ENCODE peak calls at places on chromosome 5, in five cellular contexts. F, A, J, P and S are unnamed samples.

GRCh38 chr5:135135530-135136201 is 101.6 kb upstream of the PITX1 start:
- DNase-seq in F (no peak), A (no peak), J (no peak), P (no peak), S (no peak)

GRCh38 chr5:57422993-57423392 is 59.6 kb downstream of the ACTBL2 start:
- DNase-seq in F (no peak), A (no peak), J (peak; percentile 74), P (no peak), S (no peak)

GRCh38 chr5:137496919-137497318 is 2.2 kb downstream of the SPOCK1 start:
- DNase-seq in F (no peak), A (no peak), J (no peak), P (no peak), S (no peak)

GRCh38 chr5:78076351-78076750 is 218.1 kb downstream of the AP3B1 start:
- DNase-seq in F (no peak), A (no peak), J (no peak), P (no peak), S (no peak)

GRCh38 chr5:149049371-149049781 is 13.5 kb downstream of the SH3TC2 start:
- DNase-seq in F (no peak), A (no peak), J (no peak), P (no peak), S (no peak)

GRCh38 chr5:130104895-130105684 is 200.8 kb downstream of the CHSY3 start:
- DNase-seq in F (no peak), A (no peak), J (no peak), P (no peak), S (no peak)

GRCh38 chr5:73443725-73444498 is 4.7 kb downstream of the FOXD1 start:
- DNase-seq in F (no peak), A (no peak), J (no peak), P (no peak), S (no peak)

GRCh38 chr5:87393331-87393730 is 19.4 kb downstream of the CCNH start:
- DNase-seq in F (no peak), A (no peak), J (no peak), P (no peak), S (no peak)

GRCh38 chr5:89524785-89525184 is 641.8 kb upstream of the MEF2C start:
- DNase-seq in F (no peak), A (no peak), J (no peak), P (no peak), S (no peak)

GRCh38 chr5:144189800-144190429 is 19.2 kb downstream of the KCTD16 start:
- DNase-seq in F (no peak), A (peak; percentile 8), J (no peak), P (peak; percentile 82), S (no peak)

GRCh38 chr5:11050596-11051304 is 289.7 kb upstream of the DAP start:
- DNase-seq in F (no peak), A (no peak), J (no peak), P (no peak), S (no peak)

GRCh38 chr5:51465165-51465564 is 81.9 kb downstream of the ISL1 start:
- DNase-seq in F (no peak), A (no peak), J (no peak), P (no peak), S (no peak)

GRCh38 chr5:90226433-90227099 is 183.0 kb downstream of the CETN3 start:
- DNase-seq in F (no peak), A (no peak), J (no peak), P (no peak), S (no peak)

GRCh38 chr5:126454535-126454934 is 31.3 kb downstream of the GRAMD2B start:
- DNase-seq in F (no peak), A (no peak), J (no peak), P (no peak), S (no peak)

GRCh38 chr5:171914939-171915338 is 91.5 kb downstream of the FBXW11 start:
- DNase-seq in F (no peak), A (no peak), J (no peak), P (no peak), S (no peak)

GRCh38 chr5:59218424-59219045 is 635.7 kb downstream of the RAB3C start:
- DNase-seq in F (peak; percentile 7), A (peak; percentile 13), J (no peak), P (no peak), S (no peak)

GRCh38 chr5:94422819-94423218 is 195.6 kb downstream of the KIAA0825 start:
- DNase-seq in F (no peak), A (no peak), J (no peak), P (no peak), S (no peak)

GRCh38 chr5:66779535-66779934 is 183.3 kb downstream of the MAST4 start:
- DNase-seq in F (no peak), A (no peak), J (no peak), P (no peak), S (no peak)

GRCh38 chr5:5298841-5299543 is 123.5 kb upstream of the ICE1 start:
- DNase-seq in F (no peak), A (no peak), J (no peak), P (no peak), S (no peak)

GRCh38 chr5:34564706-34565235 is 91.4 kb upstream of the RAI14 start:
- DNase-seq in F (no peak), A (no peak), J (no peak), P (no peak), S (peak; percentile 26)

GRCh38 chr5:6785161-6785860 is 72.1 kb downstream of the TENT4A start:
- DNase-seq in F (no peak), A (no peak), J (no peak), P (no peak), S (no peak)

GRCh38 chr5:32193591-32193990 is 19.5 kb upstream of the GOLPH3 start:
- DNase-seq in F (no peak), A (no peak), J (peak; percentile 88), P (no peak), S (peak; percentile 52)

GRCh38 chr5:65722575-65723424 is 795 bp downstream of the NLN start:
- DNase-seq in F (peak; percentile 33), A (peak; percentile 59), J (no peak), P (no peak), S (peak; percentile 18)

GRCh38 chr5:158858011-158858410 is 241.7 kb downstream of the EBF1 start:
- DNase-seq in F (no peak), A (no peak), J (no peak), P (no peak), S (no peak)

GRCh38 chr5:132751444-132751843 is 4.2 kb downstream of the CCNI2 start:
- DNase-seq in F (no peak), A (no peak), J (no peak), P (peak; percentile 58), S (no peak)

GRCh38 chr5:157497875-157498611 is 38.0 kb downstream of the NIPAL4 start:
- DNase-seq in F (no peak), A (no peak), J (no peak), P (no peak), S (no peak)

GRCh38 chr5:164741376-164741775 is 1236.0 kb downstream of the MAT2B start:
- DNase-seq in F (no peak), A (no peak), J (no peak), P (no peak), S (no peak)

GRCh38 chr5:115856936-115857524 is 15.3 kb downstream of the AP3S1 start:
- DNase-seq in F (no peak), A (no peak), J (no peak), P (no peak), S (no peak)

GRCh38 chr5:108418172-108418571 is 36.3 kb upstream of the FBXL17 start:
- DNase-seq in F (no peak), A (no peak), J (peak; percentile 81), P (no peak), S (no peak)

GRCh38 chr5:171593401-171593800 is 174.0 kb downstream of the FGF18 start:
- DNase-seq in F (no peak), A (no peak), J (no peak), P (no peak), S (no peak)

GRCh38 chr5:57094753-57095683 is 78.8 kb upstream of the GPBP1 start:
- DNase-seq in F (peak; percentile 27), A (peak; percentile 23), J (no peak), P (no peak), S (no peak)

GRCh38 chr5:72408602-72409001 is 88.4 kb downstream of the PTCD2 start:
- DNase-seq in F (no peak), A (no peak), J (no peak), P (no peak), S (peak; percentile 35)

GRCh38 chr5:73256012-73256411 is 83.0 kb downstream of the TMEM174 start:
- DNase-seq in F (no peak), A (no peak), J (no peak), P (no peak), S (no peak)

GRCh38 chr5:90983148-90983547 is 400.0 kb downstream of the ARRDC3 start:
- DNase-seq in F (no peak), A (no peak), J (no peak), P (no peak), S (no peak)